ENCODE peak calls at places on chromosomes 7 and 10, in eight cellular contexts. One of them, this sample, is unnamed.

GRCh38 chr10:99695761-99696160 is 36.2 kb downstream of the COX15 start:
- DNase-seq in fibroblast of lung: no peak
- DNase-seq in PC-3: no peak
- DNase-seq in neural progenitor cell: no peak
- DNase-seq in K562: no peak
- DNase-seq in SK-N-SH: no peak
- DNase-seq in neuronal stem cell: no peak
- DNase-seq in GM23338: no peak
- DNase-seq in this sample: no peak

GRCh38 chr10:123427386-123427785 is 238.8 kb upstream of the GPR26 start:
- DNase-seq in fibroblast of lung: no peak
- DNase-seq in PC-3: peak
- DNase-seq in neural progenitor cell: no peak
- DNase-seq in K562: no peak
- DNase-seq in SK-N-SH: no peak
- DNase-seq in neuronal stem cell: no peak
- DNase-seq in GM23338: peak
- DNase-seq in this sample: no peak

GRCh38 chr7:150876817-150877526 is 24.7 kb downstream of the AOC1 start:
- DNase-seq in fibroblast of lung: peak
- DNase-seq in PC-3: peak
- DNase-seq in neural progenitor cell: peak
- DNase-seq in K562: peak
- DNase-seq in SK-N-SH: peak
- DNase-seq in neuronal stem cell: peak
- DNase-seq in GM23338: peak
- DNase-seq in this sample: peak

GRCh38 chr10:43056568-43057011 is 20.3 kb upstream of the RET start:
- DNase-seq in fibroblast of lung: no peak
- DNase-seq in PC-3: no peak
- DNase-seq in neural progenitor cell: no peak
- DNase-seq in K562: no peak
- DNase-seq in SK-N-SH: no peak
- DNase-seq in neuronal stem cell: no peak
- DNase-seq in GM23338: no peak
- DNase-seq in this sample: no peak

GRCh38 chr7:134632937-134633540 is 13.6 kb upstream of the BPGM start:
- DNase-seq in fibroblast of lung: peak
- DNase-seq in PC-3: peak
- DNase-seq in neural progenitor cell: peak
- DNase-seq in K562: peak
- DNase-seq in SK-N-SH: peak
- DNase-seq in neuronal stem cell: peak
- DNase-seq in GM23338: peak
- DNase-seq in this sample: peak

GRCh38 chr10:91088300-91089140 is 131.9 kb upstream of the PCGF5 start:
- DNase-seq in fibroblast of lung: peak
- DNase-seq in PC-3: peak
- DNase-seq in neural progenitor cell: no peak
- DNase-seq in K562: no peak
- DNase-seq in SK-N-SH: no peak
- DNase-seq in neuronal stem cell: no peak
- DNase-seq in GM23338: peak
- DNase-seq in this sample: no peak

GRCh38 chr7:212754-213153 is 20.4 kb downstream of the FAM20C start:
- DNase-seq in fibroblast of lung: no peak
- DNase-seq in PC-3: no peak
- DNase-seq in neural progenitor cell: no peak
- DNase-seq in K562: no peak
- DNase-seq in SK-N-SH: no peak
- DNase-seq in neuronal stem cell: no peak
- DNase-seq in GM23338: no peak
- DNase-seq in this sample: no peak

GRCh38 chr10:109895095-109895818 is 28.1 kb downstream of the XPNPEP1 start:
- DNase-seq in fibroblast of lung: peak
- DNase-seq in PC-3: no peak
- DNase-seq in neural progenitor cell: no peak
- DNase-seq in K562: no peak
- DNase-seq in SK-N-SH: no peak
- DNase-seq in neuronal stem cell: no peak
- DNase-seq in GM23338: no peak
- DNase-seq in this sample: no peak

GRCh38 chr10:3173173-3173878 is 744 bp upstream of the PITRM1 start:
- DNase-seq in fibroblast of lung: no peak
- DNase-seq in PC-3: peak
- DNase-seq in neural progenitor cell: no peak
- DNase-seq in K562: peak
- DNase-seq in SK-N-SH: no peak
- DNase-seq in neuronal stem cell: no peak
- DNase-seq in GM23338: peak
- DNase-seq in this sample: no peak

GRCh38 chr7:70668606-70669358 is 463.2 kb upstream of the GALNT17 start:
- DNase-seq in fibroblast of lung: no peak
- DNase-seq in PC-3: no peak
- DNase-seq in neural progenitor cell: no peak
- DNase-seq in K562: no peak
- DNase-seq in SK-N-SH: no peak
- DNase-seq in neuronal stem cell: no peak
- DNase-seq in GM23338: peak
- DNase-seq in this sample: no peak

GRCh38 chr7:74231232-74231590 is 21.4 kb downstream of the LAT2 start:
- DNase-seq in fibroblast of lung: no peak
- DNase-seq in PC-3: no peak
- DNase-seq in neural progenitor cell: no peak
- DNase-seq in K562: no peak
- DNase-seq in SK-N-SH: no peak
- DNase-seq in neuronal stem cell: no peak
- DNase-seq in GM23338: no peak
- DNase-seq in this sample: no peak

GRCh38 chr10:12766222-12766621 is 235.3 kb downstream of the CCDC3 start:
- DNase-seq in fibroblast of lung: no peak
- DNase-seq in PC-3: no peak
- DNase-seq in neural progenitor cell: no peak
- DNase-seq in K562: no peak
- DNase-seq in SK-N-SH: no peak
- DNase-seq in neuronal stem cell: no peak
- DNase-seq in GM23338: peak
- DNase-seq in this sample: no peak

GRCh38 chr7:158394936-158395335 is 192.7 kb downstream of the PTPRN2 start:
- DNase-seq in fibroblast of lung: no peak
- DNase-seq in PC-3: peak
- DNase-seq in neural progenitor cell: peak
- DNase-seq in K562: peak
- DNase-seq in SK-N-SH: peak
- DNase-seq in neuronal stem cell: peak
- DNase-seq in GM23338: peak
- DNase-seq in this sample: peak

GRCh38 chr7:150823484-150824126 is 23.0 kb downstream of the TMEM176A start:
- DNase-seq in fibroblast of lung: no peak
- DNase-seq in PC-3: no peak
- DNase-seq in neural progenitor cell: no peak
- DNase-seq in K562: no peak
- DNase-seq in SK-N-SH: no peak
- DNase-seq in neuronal stem cell: no peak
- DNase-seq in GM23338: no peak
- DNase-seq in this sample: no peak

GRCh38 chr7:1053002-1053411 is 8.7 kb downstream of the GPR146 start:
- DNase-seq in fibroblast of lung: no peak
- DNase-seq in PC-3: no peak
- DNase-seq in neural progenitor cell: peak
- DNase-seq in K562: no peak
- DNase-seq in SK-N-SH: no peak
- DNase-seq in neuronal stem cell: no peak
- DNase-seq in GM23338: peak
- DNase-seq in this sample: no peak

GRCh38 chr7:77351539-77352004 is 64.6 kb downstream of the GSAP start:
- DNase-seq in fibroblast of lung: no peak
- DNase-seq in PC-3: no peak
- DNase-seq in neural progenitor cell: no peak
- DNase-seq in K562: no peak
- DNase-seq in SK-N-SH: no peak
- DNase-seq in neuronal stem cell: no peak
- DNase-seq in GM23338: peak
- DNase-seq in this sample: no peak

DNA sequence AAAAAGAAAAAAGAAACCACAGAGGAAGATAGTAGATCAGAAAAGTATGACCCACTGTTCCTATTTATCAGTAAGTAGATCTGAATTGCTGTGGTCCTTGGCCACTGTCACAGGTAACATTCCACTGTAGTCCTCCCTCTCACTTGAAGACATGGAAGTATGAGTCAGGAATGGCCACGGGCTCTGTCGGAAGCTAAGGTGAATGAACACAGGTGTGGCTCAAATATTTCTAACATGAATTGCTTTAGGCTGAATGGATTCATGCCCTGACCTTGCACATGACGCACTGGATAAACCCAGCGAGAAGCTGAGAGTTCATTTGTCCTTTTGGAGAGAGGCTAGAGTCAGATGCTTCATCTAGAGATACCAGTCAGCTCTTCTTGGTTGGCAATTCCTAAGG is 224.5 kb upstream of the SP8 start:
- DNase-seq in fibroblast of lung: no peak
- DNase-seq in PC-3: peak
- DNase-seq in neural progenitor cell: no peak
- DNase-seq in K562: no peak
- DNase-seq in SK-N-SH: no peak
- DNase-seq in neuronal stem cell: no peak
- DNase-seq in GM23338: no peak
- DNase-seq in this sample: no peak
- H3K27ac ChIP-seq in fibroblast of lung: no peak
- H3K27ac ChIP-seq in PC-3: peak
- H3K27ac ChIP-seq in neural progenitor cell: no peak
- H3K27ac ChIP-seq in K562: no peak
- H3K27ac ChIP-seq in SK-N-SH: no peak
- H3K27ac ChIP-seq in neuronal stem cell: no peak
- H3K27ac ChIP-seq in GM23338: no peak
- H3K27ac ChIP-seq in this sample: no peak

DNA sequence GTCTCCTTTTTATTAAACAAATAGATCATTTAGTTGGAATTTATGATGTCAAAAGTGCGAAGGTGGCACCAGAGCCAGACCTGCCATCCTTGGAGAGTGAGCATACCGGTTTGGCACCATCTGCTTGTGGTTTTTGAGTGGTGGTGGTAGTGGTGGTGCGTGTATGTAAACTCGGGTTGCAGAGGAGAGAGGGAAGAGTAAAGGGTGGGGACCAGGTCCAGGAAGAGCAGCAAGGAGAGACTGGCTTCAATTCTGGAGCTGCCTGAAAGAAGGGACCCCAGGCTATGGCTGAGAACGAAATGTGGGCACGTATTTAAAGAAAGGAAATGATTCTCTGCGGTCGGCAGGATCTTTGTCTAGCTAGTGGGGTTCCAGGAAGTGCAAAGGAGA is 547 bp upstream of the GOLGA7B start:
- DNase-seq in fibroblast of lung: no peak
- DNase-seq in PC-3: peak
- DNase-seq in neural progenitor cell: no peak
- DNase-seq in K562: no peak
- DNase-seq in SK-N-SH: peak
- DNase-seq in neuronal stem cell: no peak
- DNase-seq in GM23338: peak
- DNase-seq in this sample: no peak
- H3K4me3 ChIP-seq in fibroblast of lung: no peak
- H3K4me3 ChIP-seq in PC-3: peak
- H3K4me3 ChIP-seq in neural progenitor cell: peak
- H3K4me3 ChIP-seq in K562: peak
- H3K4me3 ChIP-seq in SK-N-SH: peak
- H3K4me3 ChIP-seq in neuronal stem cell: no peak
- H3K4me3 ChIP-seq in GM23338: peak
- H3K4me3 ChIP-seq in this sample: peak

GRCh38 chr10:6716521-6716920 is 136.4 kb upstream of the PRKCQ start:
- DNase-seq in fibroblast of lung: peak
- DNase-seq in PC-3: no peak
- DNase-seq in neural progenitor cell: no peak
- DNase-seq in K562: no peak
- DNase-seq in SK-N-SH: no peak
- DNase-seq in neuronal stem cell: no peak
- DNase-seq in GM23338: no peak
- DNase-seq in this sample: no peak

GRCh38 chr10:6711286-6711817 is 131.3 kb upstream of the PRKCQ start:
- DNase-seq in fibroblast of lung: no peak
- DNase-seq in PC-3: no peak
- DNase-seq in neural progenitor cell: no peak
- DNase-seq in K562: no peak
- DNase-seq in SK-N-SH: peak
- DNase-seq in neuronal stem cell: no peak
- DNase-seq in GM23338: no peak
- DNase-seq in this sample: no peak

GRCh38 chr10:6713120-6713519 is 133.0 kb upstream of the PRKCQ start:
- DNase-seq in fibroblast of lung: no peak
- DNase-seq in PC-3: no peak
- DNase-seq in neural progenitor cell: peak
- DNase-seq in K562: no peak
- DNase-seq in SK-N-SH: no peak
- DNase-seq in neuronal stem cell: no peak
- DNase-seq in GM23338: no peak
- DNase-seq in this sample: no peak

GRCh38 chr10:6713716-6714115 is 133.6 kb upstream of the PRKCQ start:
- DNase-seq in fibroblast of lung: no peak
- DNase-seq in PC-3: no peak
- DNase-seq in neural progenitor cell: peak
- DNase-seq in K562: no peak
- DNase-seq in SK-N-SH: no peak
- DNase-seq in neuronal stem cell: no peak
- DNase-seq in GM23338: peak
- DNase-seq in this sample: no peak
- H2AFZ ChIP-seq in fibroblast of lung: no peak
- H2AFZ ChIP-seq in PC-3: no peak
- H2AFZ ChIP-seq in neural progenitor cell: no peak
- H2AFZ ChIP-seq in K562: no peak
- H2AFZ ChIP-seq in SK-N-SH: no peak
- H2AFZ ChIP-seq in neuronal stem cell: no peak
- H2AFZ ChIP-seq in GM23338: no peak
- H2AFZ ChIP-seq in this sample: no peak

GRCh38 chr10:116710021-116710420 is 32.3 kb downstream of the HSPA12A start:
- DNase-seq in fibroblast of lung: no peak
- DNase-seq in PC-3: no peak
- DNase-seq in neural progenitor cell: no peak
- DNase-seq in K562: no peak
- DNase-seq in SK-N-SH: no peak
- DNase-seq in neuronal stem cell: no peak
- DNase-seq in GM23338: no peak
- DNase-seq in this sample: no peak

GRCh38 chr10:116715396-116715795 is 27.0 kb downstream of the HSPA12A start:
- DNase-seq in fibroblast of lung: no peak
- DNase-seq in PC-3: no peak
- DNase-seq in neural progenitor cell: no peak
- DNase-seq in K562: no peak
- DNase-seq in SK-N-SH: no peak
- DNase-seq in neuronal stem cell: no peak
- DNase-seq in GM23338: no peak
- DNase-seq in this sample: no peak

GRCh38 chr10:116713846-116714245 is 28.5 kb downstream of the HSPA12A start:
- DNase-seq in fibroblast of lung: no peak
- DNase-seq in PC-3: no peak
- DNase-seq in neural progenitor cell: no peak
- DNase-seq in K562: no peak
- DNase-seq in SK-N-SH: no peak
- DNase-seq in neuronal stem cell: no peak
- DNase-seq in GM23338: no peak
- DNase-seq in this sample: no peak

GRCh38 chr10:116715839-116716377 is 26.5 kb downstream of the HSPA12A start:
- DNase-seq in fibroblast of lung: no peak
- DNase-seq in PC-3: no peak
- DNase-seq in neural progenitor cell: no peak
- DNase-seq in K562: no peak
- DNase-seq in SK-N-SH: peak
- DNase-seq in neuronal stem cell: no peak
- DNase-seq in GM23338: no peak
- DNase-seq in this sample: no peak

GRCh38 chr10:116712499-116712898 is 29.9 kb downstream of the HSPA12A start:
- DNase-seq in fibroblast of lung: no peak
- DNase-seq in PC-3: no peak
- DNase-seq in neural progenitor cell: no peak
- DNase-seq in K562: no peak
- DNase-seq in SK-N-SH: no peak
- DNase-seq in neuronal stem cell: no peak
- DNase-seq in GM23338: no peak
- DNase-seq in this sample: no peak
- H3K27ac ChIP-seq in fibroblast of lung: no peak
- H3K27ac ChIP-seq in PC-3: no peak
- H3K27ac ChIP-seq in neural progenitor cell: no peak
- H3K27ac ChIP-seq in K562: no peak
- H3K27ac ChIP-seq in SK-N-SH: peak
- H3K27ac ChIP-seq in neuronal stem cell: no peak
- H3K27ac ChIP-seq in GM23338: no peak
- H3K27ac ChIP-seq in this sample: no peak